ENCODE peak calls at places on chromosome 6, in six cellular contexts. A is adrenal gland, J is GM12878, G is stomach, Q is Peyer's patch, X is A549. W is an unnamed sample.
A peak's percentile ranks its signal among the peaks of the same experiment; 100 is the strongest.

GRCh38 chr6:3022765-3023662 is 23.3 kb downstream of the NQO2 start:
- DNase-seq in A (peak; percentile 32), Q (peak; percentile 65), J (no peak), X (peak; percentile 16), G (no peak), W (no peak)

GRCh38 chr6:34531580-34532201 is 24.4 kb downstream of the SPDEF start:
- DNase-seq in J (peak; percentile 17), X (peak; percentile 36), A (peak; percentile 34), Q (no peak), G (no peak), W (peak; percentile 89)

GRCh38 chr6:75747371-75747984 is 1.6 kb upstream of the MYO6 start:
- DNase-seq in A (no peak), J (no peak), Q (no peak), G (peak; percentile 55), X (no peak), W (no peak)

GRCh38 chr6:159720708-159721107 is 6.6 kb upstream of the WTAP start:
- DNase-seq in X (peak; percentile 53), Q (peak; percentile 55), A (peak; percentile 53), G (no peak), J (no peak), W (no peak)

GRCh38 chr6:77502966-77503365 is 39.7 kb upstream of the HTR1B start:
- DNase-seq in J (no peak), Q (no peak), G (no peak), A (no peak), X (no peak), W (no peak)

GRCh38 chr6:16295060-16295459 is 56.7 kb downstream of the GMPR start:
- DNase-seq in X (no peak), J (no peak), A (no peak), Q (no peak), G (no peak), W (no peak)

GRCh38 chr6:1003394-1004160 is 308.3 kb upstream of the FOXQ1 start:
- DNase-seq in A (no peak), X (no peak), J (no peak), Q (no peak), G (no peak), W (no peak)

GRCh38 chr6:45075246-45075645 is 252.9 kb upstream of the RUNX2 start:
- DNase-seq in X (peak; percentile 17), J (no peak), A (no peak), Q (no peak), G (no peak), W (no peak)

GRCh38 chr6:17032595-17033591 is 69.0 kb upstream of the STMND1 start:
- DNase-seq in A (peak; percentile 88), J (no peak), G (peak; percentile 70), Q (peak; percentile 67), X (peak; percentile 40), W (peak; percentile 64)

GRCh38 chr6:142802124-142802523 is 142.9 kb downstream of the HIVEP2 start:
- DNase-seq in G (no peak), X (peak; percentile 69), Q (no peak), J (no peak), A (peak; percentile 61), W (no peak)

GRCh38 chr6:130473886-130474285 is 108.1 kb downstream of the TMEM200A start:
- DNase-seq in Q (no peak), J (no peak), X (no peak), A (no peak), G (no peak), W (no peak)

GRCh38 chr6:36442671-36443497 is at the start of the genes KCTD20 and PXT1:
- DNase-seq in G (peak; percentile 90), Q (peak; percentile 94), J (peak; percentile 48), X (peak; percentile 86), A (peak; percentile 93), W (peak; percentile 89)

GRCh38 chr6:15352884-15353283 is 107.0 kb downstream of the JARID2 start:
- DNase-seq in G (no peak), X (no peak), J (no peak), A (no peak), Q (no peak), W (no peak)

GRCh38 chr6:815348-815738 is 122.4 kb upstream of the EXOC2 start:
- DNase-seq in A (no peak), J (no peak), G (no peak), Q (no peak), X (no peak), W (no peak)

GRCh38 chr6:153024401-153025017 is 22.0 kb upstream of the MTRF1L start:
- DNase-seq in X (peak; percentile 47), A (peak; percentile 44), G (peak; percentile 25), J (peak; percentile 45), Q (peak; percentile 61), W (peak; percentile 14)

GRCh38 chr6:127938701-127939100 is 37.8 kb upstream of the THEMIS start:
- DNase-seq in G (no peak), A (no peak), J (no peak), Q (no peak), X (peak; percentile 32), W (no peak)

GRCh38 chr6:15489563-15489962 is 173.3 kb downstream of the DTNBP1 start:
- DNase-seq in X (no peak), J (no peak), Q (no peak), G (no peak), A (no peak), W (no peak)

GRCh38 chr6:24663198-24663597 is 3.5 kb downstream of the TDP2 start:
- DNase-seq in J (no peak), A (no peak), X (no peak), Q (no peak), G (no peak), W (no peak)

GRCh38 chr6:148720371-148720770 is 26.5 kb upstream of the UST start:
- DNase-seq in Q (no peak), X (no peak), G (no peak), J (no peak), A (no peak), W (no peak)

GRCh38 chr6:91653954-91654843 is 1067.3 kb upstream of the MAP3K7 start:
- DNase-seq in G (no peak), J (no peak), Q (no peak), A (no peak), X (no peak), W (no peak)

GRCh38 chr6:47195251-47195650 is 114.5 kb downstream of the TNFRSF21 start:
- DNase-seq in A (no peak), G (no peak), Q (no peak), J (no peak), X (no peak), W (peak; percentile 25)

GRCh38 chr6:142786476-142786875 is 158.5 kb downstream of the HIVEP2 start:
- DNase-seq in A (no peak), J (no peak), X (no peak), G (no peak), Q (no peak), W (no peak)

GRCh38 chr6:107600936-107601335 is 111.0 kb downstream of the SOBP start:
- DNase-seq in J (no peak), A (peak; percentile 78), Q (peak; percentile 55), X (peak; percentile 51), G (peak; percentile 52), W (no peak)

GRCh38 chr6:834879-835278 is 141.9 kb upstream of the EXOC2 start:
- DNase-seq in X (no peak), G (no peak), A (no peak), Q (no peak), J (no peak), W (no peak)

GRCh38 chr6:53322188-53323029 is 26.3 kb downstream of the ELOVL5 start:
- DNase-seq in J (no peak), A (no peak), X (no peak), Q (no peak), G (no peak), W (no peak)

GRCh38 chr6:39830444-39830843 is 38.3 kb downstream of the DAAM2 start:
- DNase-seq in X (no peak), Q (no peak), J (no peak), G (no peak), A (no peak), W (no peak)
- H3K27ac ChIP-seq in X (no peak overlapping the region), Q (no peak overlapping the region), J (no peak overlapping the region), G (no peak overlapping the region), A (no peak overlapping the region), W (no peak overlapping the region)

DNA sequence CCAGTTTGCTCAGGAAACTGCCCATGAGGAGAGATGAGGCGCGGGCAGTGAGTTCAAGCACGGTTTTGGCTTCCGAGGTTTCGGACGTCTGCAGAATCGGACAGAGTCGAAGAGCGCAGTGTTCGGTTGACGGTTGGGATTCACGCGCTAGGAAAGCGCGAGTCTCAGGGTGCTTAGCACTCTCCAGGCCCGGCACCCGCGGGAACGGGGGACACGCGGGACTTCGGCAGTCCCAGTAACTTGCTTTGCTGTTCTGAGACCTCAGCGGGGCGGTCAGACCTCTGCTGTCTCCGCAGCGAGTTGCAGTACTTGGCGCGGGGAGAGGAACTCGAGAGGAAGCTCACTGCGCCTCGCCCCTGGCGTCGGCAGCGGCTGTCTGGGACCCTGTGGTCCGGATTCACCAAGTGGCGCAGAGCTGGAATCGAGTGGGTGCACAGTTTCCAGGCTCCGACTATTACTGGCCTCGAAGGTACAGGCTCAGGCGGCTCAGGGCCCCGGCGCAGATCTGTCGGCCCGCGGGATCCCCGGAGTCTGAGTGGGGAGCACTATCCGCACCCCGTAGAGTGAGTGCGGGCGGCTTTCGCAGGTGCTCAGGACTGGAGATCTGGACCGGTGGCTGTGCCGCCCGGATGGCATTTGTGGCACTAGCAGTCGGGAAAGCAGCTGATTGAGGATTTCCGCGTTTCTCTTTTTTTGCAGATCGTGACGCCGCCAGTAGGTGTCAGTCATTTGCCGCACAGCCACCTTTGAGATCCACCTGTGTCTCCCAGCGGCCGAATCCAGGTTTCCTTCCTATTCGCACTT is at the start of gene POM121L2:
- DNase-seq in X (peak; percentile 80), Q (peak; percentile 86), G (peak; percentile 80), J (no peak), A (peak; percentile 46), W (peak; percentile 28)
- TF ChIP-seq CTCF in X (peak; percentile 66), Q (peak; percentile 60), G (no peak), J (peak; percentile 77), A (peak; percentile 55), W (no peak)

GRCh38 chr6:135141728-135142127 is 39.4 kb upstream of the MYB start:
- DNase-seq in Q (no peak), A (no peak), G (no peak), J (no peak), X (no peak), W (no peak)

GRCh38 chr6:135146160-135146920 is 34.8 kb upstream of the MYB start:
- DNase-seq in X (no peak), J (no peak), G (no peak), A (no peak), Q (no peak), W (no peak)

GRCh38 chr6:135144678-135145508 is 36.2 kb upstream of the MYB start:
- DNase-seq in Q (no peak), G (no peak), A (peak; percentile 6), X (peak; percentile 17), J (no peak), W (no peak)

GRCh38 chr6:135145509-135145865 is 35.6 kb upstream of the MYB start:
- DNase-seq in X (no peak), Q (no peak), G (no peak), A (no peak), J (no peak), W (no peak)

DNA sequence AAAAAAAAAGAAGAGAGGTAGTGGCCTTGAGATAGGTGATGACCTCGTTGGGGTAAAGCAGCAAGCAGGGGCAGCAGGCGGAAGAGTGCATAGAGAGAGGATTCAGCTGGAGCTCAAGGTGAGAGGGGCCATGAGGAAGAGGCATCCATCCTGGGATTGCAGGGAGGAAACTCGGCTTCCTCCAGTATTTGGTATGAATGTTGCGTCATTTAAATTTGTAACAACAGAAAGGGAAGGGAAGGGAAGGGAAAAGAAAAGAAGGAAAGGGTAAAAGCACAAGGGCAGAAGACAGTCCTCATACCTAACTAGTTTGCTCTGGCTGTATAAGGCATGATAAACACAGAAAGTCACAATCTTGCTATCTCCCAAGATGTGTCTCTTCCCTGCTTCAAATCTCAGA is 39.9 kb upstream of the MYB start:
- DNase-seq in X (no peak), Q (no peak), G (no peak), A (no peak), J (no peak), W (no peak)
- TF ChIP-seq POLR2A in X (no peak), Q (no peak), G (no peak), A (no peak), J (no peak), W (no peak)

GRCh38 chr6:125009578-125009977 is 47.3 kb downstream of the RNF217 start:
- DNase-seq in G (no peak), Q (no peak), A (no peak), X (no peak), J (no peak), W (no peak)
- H3K27ac ChIP-seq in G (no peak overlapping the region), Q (no peak overlapping the region), A (no peak overlapping the region), X (peak overlapping the region; percentile 65), J (no peak overlapping the region), W (no peak overlapping the region)

W was measured in ovary.